ENCODE peak calls at places on chromosomes 7 and 10, in eight cellular contexts. T is SK-N-SH, R is neural progenitor cell, J is hepatocyte, X is OCI-LY7, H is MM.1S, I is HCT116, M is GM23338. W is an unnamed sample.
A peak's percentile ranks its signal among the peaks of the same experiment; 100 is the strongest.

GRCh38 chr7:75056476-75056875 is 17.1 kb downstream of the RCC1L start:
- DNase-seq in T (no peak), R (no peak), J (no peak), X (no peak), H (no peak), I (no peak), M (no peak), W (peak; percentile 95)

GRCh38 chr10:46292573-46293023 is 5.8 kb downstream of the ANTXRL start:
- DNase-seq in T (no peak), R (no peak), J (no peak), X (no peak), H (no peak), I (no peak), M (no peak), W (no peak)

GRCh38 chr10:101450277-101451080 is 96.5 kb downstream of the BTRC start:
- DNase-seq in T (peak; percentile 19), R (no peak), J (no peak), X (no peak), H (no peak), I (no peak), M (no peak), W (no peak)

GRCh38 chr7:128253701-128254100 is 12.6 kb downstream of the LEP start:
- DNase-seq in T (no peak), R (no peak), J (no peak), X (no peak), H (no peak), I (no peak), M (no peak), W (no peak)

GRCh38 chr10:24262929-24263653 is 54.2 kb downstream of the KIAA1217 start:
- DNase-seq in T (no peak), R (no peak), J (peak; percentile 26), X (no peak), H (no peak), I (no peak), M (no peak), W (no peak)

GRCh38 chr10:73809061-73809818 is 2.2 kb downstream of the NDST2 start:
- DNase-seq in T (no peak), R (no peak), J (no peak), X (no peak), H (no peak), I (no peak), M (no peak), W (peak; percentile 27)

GRCh38 chr10:86079088-86079487 is 287.5 kb downstream of the GRID1 start:
- DNase-seq in T (no peak), R (no peak), J (peak; percentile 79), X (no peak), H (no peak), I (peak; percentile 66), M (no peak), W (peak; percentile 1)

GRCh38 chr7:46173526-46174191 is 252.6 kb upstream of the IGFBP3 start:
- DNase-seq in T (no peak), R (no peak), J (no peak), X (no peak), H (no peak), I (no peak), M (no peak), W (no peak)

GRCh38 chr7:71625534-71625933 is 493.6 kb downstream of the GALNT17 start:
- DNase-seq in T (no peak), R (no peak), J (peak; percentile 13), X (no peak), H (no peak), I (no peak), M (no peak), W (no peak)

GRCh38 chr10:79090134-79090803 is 21.5 kb downstream of the ZMIZ1 start:
- DNase-seq in T (peak; percentile 62), R (no peak), J (no peak), X (peak; percentile 75), H (no peak), I (no peak), M (no peak), W (no peak)

GRCh38 chr10:34549001-34549400 is 266.1 kb downstream of the PARD3 start:
- DNase-seq in T (no peak), R (no peak), J (no peak), X (no peak), H (no peak), I (no peak), M (no peak), W (no peak)

GRCh38 chr7:73367006-73367405 is 39.0 kb downstream of the FKBP6 start:
- DNase-seq in T (no peak), R (no peak), J (no peak), X (no peak), H (no peak), I (no peak), M (no peak), W (no peak)

GRCh38 chr7:129742267-129742666 is 130.7 kb downstream of the NRF1 start:
- DNase-seq in T (no peak), R (no peak), J (no peak), X (no peak), H (no peak), I (no peak), M (no peak), W (no peak)

GRCh38 chr10:43229208-43230061 is 37.4 kb downstream of the RASGEF1A start:
- DNase-seq in T (peak; percentile 74), R (peak; percentile 76), J (peak; percentile 64), X (no peak), H (no peak), I (no peak), M (peak; percentile 78), W (peak; percentile 29)

GRCh38 chr7:143382126-143382790 is 1.1 kb downstream of the ZYX start:
- DNase-seq in T (no peak), R (no peak), J (no peak), X (no peak), H (no peak), I (no peak), M (no peak), W (peak; percentile 27)

GRCh38 chr7:127943541-127944521 is 87.4 kb downstream of the LRRC4 start:
- DNase-seq in T (peak; percentile 22), R (peak; percentile 32), J (peak; percentile 61), X (no peak), H (no peak), I (no peak), M (no peak), W (peak; percentile 47)

GRCh38 chr7:151644554-151644953 is 124.9 kb upstream of the RHEB start:
- DNase-seq in T (no peak), R (no peak), J (no peak), X (no peak), H (no peak), I (no peak), M (no peak), W (no peak)

GRCh38 chr7:100124301-100125229 is 2.2 kb upstream of the MBLAC1 start:
- DNase-seq in T (no peak), R (no peak), J (no peak), X (no peak), H (no peak), I (no peak), M (no peak), W (no peak)

GRCh38 chr10:126336786-126337185 is 51.5 kb downstream of the ADAM12 start:
- DNase-seq in T (no peak), R (no peak), J (no peak), X (no peak), H (no peak), I (no peak), M (no peak), W (peak; percentile 53)

GRCh38 chr7:36795451-36796021 is 71.2 kb upstream of the AOAH start:
- DNase-seq in T (no peak), R (no peak), J (peak; percentile 27), X (no peak), H (no peak), I (no peak), M (no peak), W (no peak)

GRCh38 chr7:36788814-36789470 is 64.6 kb upstream of the AOAH start:
- DNase-seq in T (peak; percentile 16), R (no peak), J (no peak), X (no peak), H (no peak), I (no peak), M (peak; percentile 21), W (no peak)

GRCh38 chr7:36794689-36795088 is 70.4 kb upstream of the AOAH start:
- DNase-seq in T (no peak), R (no peak), J (no peak), X (no peak), H (peak; percentile 9), I (no peak), M (no peak), W (no peak)

GRCh38 chr7:36790280-36790679 is 66.0 kb upstream of the AOAH start:
- DNase-seq in T (peak; percentile 41), R (no peak), J (no peak), X (no peak), H (no peak), I (no peak), M (no peak), W (no peak)

GRCh38 chr7:36792421-36792820 is 68.1 kb upstream of the AOAH start:
- DNase-seq in T (no peak), R (no peak), J (no peak), X (no peak), H (no peak), I (no peak), M (no peak), W (no peak)
- TF ChIP-seq EZH2phosphoT487 in T (no peak), R (no peak), J (no peak), X (no peak), H (no peak), I (no peak), M (no peak), W (no peak)

GRCh38 chr7:156046031-156046560 is 233.8 kb upstream of the SHH start:
- DNase-seq in T (no peak), R (no peak), J (no peak), X (no peak), H (no peak), I (no peak), M (no peak), W (no peak)
- H3K4me1 ChIP-seq in T (no peaks in the 10 kb centered on the region), R (no peaks in the 10 kb centered on the region), J (no peaks in the 10 kb centered on the region), X (no peaks in the 10 kb centered on the region), H (no peaks in the 10 kb centered on the region), I (no peaks in the 10 kb centered on the region), M (no peaks in the 10 kb centered on the region), W (no peaks in the 10 kb centered on the region)

GRCh38 chr10:69479737-69480412 is 28.6 kb downstream of the TSPAN15 start:
- DNase-seq in T (no peak), R (no peak), J (no peak), X (no peak), H (no peak), I (no peak), M (no peak), W (peak; percentile 16)
- H3K4me3 ChIP-seq in T (no peak overlapping the region), R (no peak overlapping the region), J (no peak overlapping the region), X (no peak overlapping the region), H (no peak overlapping the region), I (no peak overlapping the region), M (no peak overlapping the region), W (no peak overlapping the region)

DNA sequence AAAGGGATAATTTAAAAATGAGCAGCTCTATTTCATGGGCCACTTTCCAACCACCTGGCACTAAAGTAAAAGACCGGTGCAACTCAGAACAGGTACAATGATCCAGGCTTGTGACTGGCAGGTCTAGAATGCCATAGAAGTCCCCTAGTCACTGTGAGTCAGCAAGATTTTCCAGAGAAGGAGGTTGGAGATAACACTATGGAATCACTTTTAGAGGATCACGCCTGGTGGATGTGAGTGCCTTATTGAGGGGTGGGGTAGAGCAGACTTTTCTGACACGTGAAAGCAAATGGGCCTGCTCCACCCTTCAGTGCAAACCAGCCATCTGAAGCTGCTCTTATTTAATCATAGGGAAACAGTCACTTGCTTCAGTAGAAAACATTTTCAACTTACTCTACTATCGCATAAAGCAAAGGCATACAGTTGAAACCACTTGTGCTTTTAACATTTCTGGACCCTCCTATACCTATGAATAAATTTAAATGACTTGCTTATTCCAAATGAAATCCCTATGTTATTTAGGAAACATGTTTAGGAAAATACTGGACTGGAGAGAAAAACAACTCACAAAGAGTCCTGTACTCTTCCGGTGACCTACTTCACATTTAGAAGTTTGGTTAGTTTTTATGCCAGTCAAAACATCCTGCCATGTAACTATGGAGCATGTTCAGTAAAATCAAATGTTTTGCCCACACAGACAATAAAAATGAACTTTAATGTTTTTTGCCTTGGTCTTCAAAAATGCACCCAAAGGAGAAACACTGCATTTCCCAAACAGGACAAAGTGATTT is 21.5 kb upstream of the AKR1C1 start:
- DNase-seq in T (no peak), R (no peak), J (peak; percentile 32), X (no peak), H (no peak), I (no peak), M (no peak), W (peak; percentile 38)
- TF ChIP-seq EZH2phosphoT487 in T (no peak), R (no peak), J (no peak), X (no peak), H (no peak), I (no peak), M (no peak), W (no peak)

W was measured in GM23248.